ENCODE peak calls at places on chromosomes 7 and 10, in four cellular contexts. Z, E, P and J are unnamed samples.

GRCh38 chr7:134945711-134946110 is 40.6 kb upstream of the AGBL3 start:
- DNase-seq in P (no peak), E (no peak), Z (no peak), J (no peak)

GRCh38 chr7:138625849-138626230 is 75.3 kb downstream of the SVOPL start:
- DNase-seq in P (no peak), Z (no peak), E (no peak), J (no peak)

GRCh38 chr7:73903321-73904218 is 42.6 kb downstream of the TMEM270 start:
- DNase-seq in Z (no peak), E (no peak), P (no peak), J (no peak)

GRCh38 chr10:79434816-79435215 is 10.6 kb downstream of the ZCCHC24 start:
- DNase-seq in P (no peak), E (no peak), Z (peak; percentile 89), J (no peak)

GRCh38 chr10:1102392-1102791 is 46.2 kb downstream of the WDR37 start:
- DNase-seq in E (no peak), Z (no peak), P (no peak), J (no peak)

GRCh38 chr7:108235451-108236061 is 105.4 kb upstream of the LAMB4 start:
- DNase-seq in Z (peak; percentile 58), P (no peak), E (no peak), J (no peak)

GRCh38 chr7:147913239-147913638 is 677.3 kb upstream of the C7orf33 start:
- DNase-seq in Z (no peak), P (no peak), E (no peak), J (no peak)

GRCh38 chr10:34814228-34815173 is 595 bp downstream of the PARD3 start:
- DNase-seq in P (peak; percentile 58), Z (peak; percentile 44), E (no peak), J (no peak)

GRCh38 chr10:31083765-31084184 is 52.1 kb upstream of the ZNF438 start:
- DNase-seq in P (peak; percentile 37), Z (peak; percentile 49), E (peak; percentile 25), J (peak; percentile 75)

GRCh38 chr10:72170263-72170662 is 45.5 kb upstream of the ANAPC16 start:
- DNase-seq in P (no peak), Z (no peak), E (no peak), J (no peak)

GRCh38 chr7:54788664-54789063 is 29.7 kb upstream of the SEC61G start:
- DNase-seq in E (no peak), Z (peak; percentile 91), P (peak; percentile 92), J (peak; percentile 65)

GRCh38 chr7:16098585-16099179 is 322.7 kb downstream of the CRPPA start:
- DNase-seq in P (peak; percentile 34), E (no peak), Z (peak; percentile 43), J (no peak)

GRCh38 chr7:34823650-34824258 is 165.7 kb downstream of the NPSR1 start:
- DNase-seq in E (peak; percentile 29), P (peak; percentile 74), Z (peak; percentile 58), J (peak; percentile 62)

GRCh38 chr7:66682350-66683093 is 53.8 kb downstream of the KCTD7 start:
- DNase-seq in E (no peak), P (no peak), Z (no peak), J (peak; percentile 11)

GRCh38 chr10:10222288-10222945 is 795.3 kb upstream of the CELF2 start:
- DNase-seq in E (no peak), Z (no peak), P (no peak), J (no peak)

GRCh38 chr10:70592186-70592735 is 10.3 kb downstream of the PRF1 start:
- DNase-seq in E (no peak), P (no peak), Z (no peak), J (no peak)

GRCh38 chr10:117399341-117400196 is 24.3 kb upstream of the PDZD8 start:
- DNase-seq in P (peak; percentile 36), E (no peak), Z (no peak), J (no peak)

GRCh38 chr10:118523775-118524174 is 71.7 kb downstream of the PRLHR start:
- DNase-seq in Z (no peak), P (peak; percentile 81), E (no peak), J (no peak)

GRCh38 chr7:3780525-3780924 is 479.5 kb downstream of the SDK1 start:
- DNase-seq in E (no peak), Z (no peak), P (no peak), J (no peak)

GRCh38 chr7:137753067-137753466 is 93.7 kb downstream of the DGKI start:
- DNase-seq in P (no peak), Z (no peak), E (no peak), J (no peak)

GRCh38 chr7:40899151-40899550 is 764.3 kb downstream of the SUGCT start:
- DNase-seq in E (no peak), P (peak; percentile 46), Z (no peak), J (no peak)

GRCh38 chr10:20890491-20891337 is 6.4 kb downstream of the NEBL start:
- DNase-seq in Z (peak; percentile 49), P (no peak), E (no peak), J (no peak)

GRCh38 chr10:101000602-101000991 is 989 bp downstream of the LZTS2 start:
- DNase-seq in E (no peak), P (no peak), Z (no peak), J (no peak)

GRCh38 chr10:48506147-48506917 is 98.5 kb downstream of the ARHGAP22 start:
- DNase-seq in E (no peak), Z (peak; percentile 54), P (no peak), J (peak; percentile 66)

GRCh38 chr7:39085189-39085588 is 107.5 kb downstream of the POU6F2 start:
- DNase-seq in Z (no peak), E (no peak), P (no peak), J (no peak)